ENCODE peak calls at places on chromosomes 3 and 15, in seven cellular contexts. F, K, Q, C, M, X and B are unnamed samples.

GRCh38 chr15:62850318-62850717 is 192.2 kb upstream of the TPM1 start:
- DNase-seq in F (no peak), K (no peak), Q (no peak), C (no peak), M (no peak), X (no peak), B (no peak)

GRCh38 chr15:88707766-88708165 is 69.0 kb downstream of the ISG20 start:
- DNase-seq in F (no peak), K (no peak), Q (no peak), C (no peak), M (no peak), X (no peak), B (no peak)

GRCh38 chr15:78387678-78388077 is 47.5 kb downstream of the CRABP1 start:
- DNase-seq in F (peak; percentile 18), K (no peak), Q (no peak), C (no peak), M (no peak), X (no peak), B (no peak)

GRCh38 chr3:107425033-107425432 is 47.8 kb downstream of the CCDC54 start:
- DNase-seq in F (no peak), K (no peak), Q (no peak), C (no peak), M (no peak), X (no peak), B (no peak)

GRCh38 chr3:4529901-4530588 is 36.9 kb downstream of the ITPR1 start:
- DNase-seq in F (no peak), K (no peak), Q (no peak), C (no peak), M (no peak), X (no peak), B (no peak)

GRCh38 chr3:186303985-186304384 is 58.0 kb downstream of the DGKG start:
- DNase-seq in F (no peak), K (no peak), Q (no peak), C (no peak), M (no peak), X (no peak), B (no peak)

GRCh38 chr3:48318831-48319512 is 14.5 kb downstream of the SPINK8 start:
- DNase-seq in F (no peak), K (no peak), Q (no peak), C (no peak), M (no peak), X (no peak), B (no peak)

GRCh38 chr3:61535826-61536225 is 25.5 kb upstream of the PTPRG start:
- DNase-seq in F (no peak), K (no peak), Q (no peak), C (no peak), M (no peak), X (no peak), B (no peak)

GRCh38 chr3:178709047-178709446 is 172.8 kb downstream of the KCNMB2 start:
- DNase-seq in F (no peak), K (no peak), Q (no peak), C (no peak), M (no peak), X (no peak), B (peak; percentile 30)

GRCh38 chr15:40793216-40793989 is 13.5 kb upstream of the ZFYVE19 start:
- DNase-seq in F (peak; percentile 96), K (no peak), Q (peak; percentile 81), C (no peak), M (no peak), X (peak; percentile 98), B (no peak)

GRCh38 chr3:154229217-154229590 is 95.1 kb downstream of the DHX36 start:
- DNase-seq in F (peak; percentile 11), K (no peak), Q (no peak), C (no peak), M (no peak), X (peak; percentile 48), B (no peak)

GRCh38 chr3:175192536-175192935 is 333.4 kb downstream of the NAALADL2 start:
- DNase-seq in F (peak; percentile 38), K (no peak), Q (no peak), C (no peak), M (no peak), X (peak; percentile 83), B (no peak)

GRCh38 chr3:124347418-124347817 is 355.5 kb upstream of the ROPN1 start:
- DNase-seq in F (no peak), K (no peak), Q (no peak), C (no peak), M (no peak), X (peak; percentile 52), B (no peak)

GRCh38 chr15:81052046-81052445 is 51.3 kb downstream of the TLNRD1 start:
- DNase-seq in F (no peak), K (no peak), Q (no peak), C (no peak), M (no peak), X (no peak), B (no peak)

GRCh38 chr3:141167681-141168080 is 63.9 kb upstream of the PXYLP1 start:
- DNase-seq in F (no peak), K (no peak), Q (no peak), C (no peak), M (no peak), X (no peak), B (no peak)

GRCh38 chr3:60633644-60634043 is 617.6 kb downstream of the FHIT start:
- DNase-seq in F (no peak), K (no peak), Q (no peak), C (no peak), M (no peak), X (no peak), B (no peak)

GRCh38 chr3:94069242-94069813 is 6.5 kb downstream of the NSUN3 start:
- DNase-seq in F (peak; percentile 50), K (peak; percentile 41), Q (no peak), C (peak; percentile 8), M (no peak), X (peak; percentile 58), B (no peak)

GRCh38 chr3:17645074-17645698 is 97.2 kb downstream of the TBC1D5 start:
- DNase-seq in F (peak; percentile 86), K (peak; percentile 45), Q (peak; percentile 24), C (peak; percentile 8), M (no peak), X (peak; percentile 85), B (peak; percentile 40)

GRCh38 chr3:132870596-132870995 is 148.4 kb upstream of the NPHP3 start:
- DNase-seq in F (no peak), K (no peak), Q (no peak), C (no peak), M (no peak), X (no peak), B (no peak)

GRCh38 chr3:69250014-69250413 is 127.6 kb upstream of the LMOD3 start:
- DNase-seq in F (peak; percentile 63), K (no peak), Q (no peak), C (no peak), M (peak; percentile 23), X (no peak), B (peak; percentile 57)

GRCh38 chr15:34904527-34904926 is 65.0 kb downstream of the AQR start:
- DNase-seq in F (peak; percentile 6), K (no peak), Q (no peak), C (no peak), M (no peak), X (no peak), B (no peak)

GRCh38 chr15:51191766-51192165 is 97.1 kb upstream of the TNFAIP8L3 start:
- DNase-seq in F (no peak), K (no peak), Q (no peak), C (no peak), M (no peak), X (peak; percentile 30), B (no peak)

GRCh38 chr15:47750030-47750739 is 32.9 kb downstream of the SEMA6D start:
- DNase-seq in F (peak; percentile 85), K (no peak), Q (peak; percentile 40), C (no peak), M (no peak), X (peak; percentile 73), B (no peak)

GRCh38 chr3:182259579-182259978 is 533.7 kb upstream of the ATP11B start:
- DNase-seq in F (no peak), K (no peak), Q (no peak), C (no peak), M (peak; percentile 19), X (no peak), B (peak; percentile 14)

GRCh38 chr3:158711886-158712285 is 20.4 kb downstream of the RARRES1 start:
- DNase-seq in F (peak; percentile 79), K (no peak), Q (peak; percentile 81), C (no peak), M (no peak), X (peak; percentile 44), B (no peak)

GRCh38 chr3:135159848-135160247 is 364.8 kb downstream of the EPHB1 start:
- DNase-seq in F (no peak), K (no peak), Q (no peak), C (no peak), M (no peak), X (no peak), B (no peak)

GRCh38 chr15:68930268-68931022 is at the start of gene SPESP1:
- DNase-seq in F (peak; percentile 85), K (no peak), Q (peak; percentile 15), C (no peak), M (peak; percentile 68), X (no peak), B (no peak)

GRCh38 chr3:64717872-64718613 is 30.2 kb upstream of the ADAMTS9 start:
- DNase-seq in F (peak; percentile 21), K (no peak), Q (no peak), C (no peak), M (no peak), X (peak; percentile 4), B (no peak)
- TF ChIP-seq CTCF in F (peak; percentile 55), K (peak; percentile 63), Q (peak; percentile 24), C (no peak), M (peak; percentile 53), X (no peak), B (peak; percentile 88)

DNA sequence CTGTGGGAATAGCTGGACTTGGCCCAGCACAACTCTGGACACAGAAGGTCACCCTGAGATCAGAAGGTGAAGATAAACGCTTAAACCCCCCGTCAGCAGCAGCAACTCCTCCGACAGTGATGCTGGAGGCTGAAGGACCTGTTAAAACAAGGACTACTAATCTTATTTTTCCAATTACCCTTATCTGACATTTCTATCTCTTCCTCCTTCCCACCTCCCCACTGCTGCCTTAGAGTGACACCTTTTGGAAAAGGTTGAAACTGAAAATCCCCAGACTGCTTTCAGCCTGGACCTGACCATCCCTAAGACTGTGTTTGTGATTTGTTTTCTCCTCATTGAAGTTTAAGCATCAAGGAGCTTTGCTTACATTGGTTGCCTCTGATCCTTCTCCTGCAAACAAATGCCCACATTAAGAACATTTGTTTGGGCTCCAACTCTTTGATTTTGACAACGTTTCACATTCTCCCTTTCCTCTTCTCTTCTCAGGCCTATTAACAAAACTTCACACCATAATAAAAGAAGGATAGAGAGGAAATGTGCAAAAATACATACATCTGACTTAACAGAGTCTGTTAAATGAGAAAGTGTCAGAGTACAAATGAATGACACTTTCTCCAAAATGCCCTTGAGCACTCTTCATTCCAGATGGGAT is 410.6 kb upstream of the WNT5A start:
- DNase-seq in F (peak; percentile 49), K (peak; percentile 45), Q (no peak), C (no peak), M (no peak), X (peak; percentile 72), B (peak; percentile 12)
- TF ChIP-seq CTCF in F (peak; percentile 55), K (peak; percentile 79), Q (peak; percentile 59), C (no peak), M (no peak), X (peak; percentile 87), B (no peak)

GRCh38 chr3:72187131-72187530 is 402.2 kb upstream of the PROK2 start:
- DNase-seq in F (peak; percentile 10), K (peak; percentile 57), Q (no peak), C (no peak), M (no peak), X (no peak), B (no peak)
- TF ChIP-seq CTCF in F (peak; percentile 34), K (peak; percentile 73), Q (no peak), C (no peak), M (no peak), X (no peak), B (peak; percentile 29)

GRCh38 chr15:74817370-74817737 is 4.7 kb downstream of the LMAN1L start:
- DNase-seq in F (peak; percentile 24), K (no peak), Q (peak; percentile 6), C (no peak), M (peak; percentile 42), X (peak; percentile 75), B (peak; percentile 26)
- TF ChIP-seq CTCF in F (peak; percentile 43), K (no peak), Q (peak; percentile 10), C (no peak), M (peak; percentile 37), X (peak; percentile 60), B (no peak)